ENCODE peak calls at places on chromosome 2, in six cellular contexts. Q is activated CD4-positive, alpha-beta T cell treated with anti-CD3 and anti-CD28 coated beads, Interleukin-2, amount 50 U/mL, for 24 hours; O is activated T-cell treated with anti-CD3 and anti-CD28 coated beads for 24 hours; V is activated gamma-delta T cell; I is Calu3; R is GM03348. C is an unnamed sample.

GRCh38 chr2:26411419-26411818 is 9.7 kb downstream of the DRC1 start:
- DNase-seq in Q (no peak), O (no peak), V (no peak), I (no peak), R (no peak), C (no peak)

GRCh38 chr2:235898766-235899165 is 269.4 kb downstream of the GBX2 start:
- DNase-seq in Q (no peak), O (no peak), V (no peak), I (no peak), R (no peak), C (no peak)

GRCh38 chr2:158743899-158744298 is 51.2 kb upstream of the DAPL1 start:
- DNase-seq in Q (no peak), O (no peak), V (no peak), I (no peak), R (no peak), C (no peak)

GRCh38 chr2:238132463-238133450 is 5.7 kb upstream of the KLHL30 start:
- DNase-seq in Q (no peak), O (no peak), V (no peak), I (no peak), R (no peak), C (no peak)

GRCh38 chr2:219119422-219120043 is 41.1 kb downstream of the NHEJ1 start:
- DNase-seq in Q (peak), O (peak), V (no peak), I (peak), R (peak), C (peak)

GRCh38 chr2:192098814-192099491 is 95.8 kb downstream of the TMEFF2 start:
- DNase-seq in Q (no peak), O (no peak), V (no peak), I (no peak), R (no peak), C (no peak)

GRCh38 chr2:42838133-42838532 is 45.8 kb upstream of the HAAO start:
- DNase-seq in Q (no peak), O (no peak), V (no peak), I (no peak), R (no peak), C (no peak)

GRCh38 chr2:128390991-128391630 is 72.4 kb upstream of the HS6ST1 start:
- DNase-seq in Q (no peak), O (no peak), V (no peak), I (no peak), R (no peak), C (no peak)